ENCODE peak calls at places on chromosome 9, in five cellular contexts. F, N, A, J and K are unnamed samples. For H3K4me1, the result is how much of the 10 kb centered on the place peaks cover.

GRCh38 chr9:13971910-13972655 is 341.9 kb downstream of the NFIB start:
- DNase-seq in F (peak), N (no peak), A (no peak), J (no peak), K (no peak)

GRCh38 chr9:99134893-99135341 is 30.0 kb downstream of the TGFBR1 start:
- DNase-seq in F (no peak), N (no peak), A (no peak), J (no peak), K (no peak)

GRCh38 chr9:37650873-37651768 is at the start of gene FRMPD1:
- DNase-seq in F (peak), N (peak), A (peak), J (peak), K (peak)

GRCh38 chr9:111232997-111233790 is 96.8 kb downstream of the OR2K2 start:
- DNase-seq in F (no peak), N (no peak), A (no peak), J (no peak), K (peak)

GRCh38 chr9:16485575-16486321 is 384.7 kb downstream of the BNC2 start:
- DNase-seq in F (no peak), N (no peak), A (no peak), J (no peak), K (peak)

GRCh38 chr9:119689879-119690278 is 320.6 kb upstream of the BRINP1 start:
- DNase-seq in F (peak), N (peak), A (no peak), J (no peak), K (peak)

GRCh38 chr9:133427658-133428348 is 5.6 kb downstream of the ADAMTS13 start:
- DNase-seq in F (no peak), N (no peak), A (no peak), J (no peak), K (no peak)

GRCh38 chr9:87083986-87084385 is 136.7 kb upstream of the GAS1 start:
- DNase-seq in F (no peak), N (no peak), A (no peak), J (no peak), K (no peak)

GRCh38 chr9:68500457-68501158 is 40.1 kb downstream of the TMEM252 start:
- DNase-seq in F (no peak), N (no peak), A (no peak), J (no peak), K (no peak)

GRCh38 chr9:7536310-7536939 is 263.2 kb downstream of the DMAC1 start:
- DNase-seq in F (peak), N (peak), A (no peak), J (no peak), K (peak)

GRCh38 chr9:130626249-130626982 is 38.0 kb upstream of the PRDM12 start:
- DNase-seq in F (peak), N (no peak), A (no peak), J (no peak), K (peak)

GRCh38 chr9:133003671-133004090 is 25.2 kb downstream of the GFI1B start:
- DNase-seq in F (no peak), N (no peak), A (peak), J (no peak), K (peak)

GRCh38 chr9:90895786-90896185 is 94.2 kb downstream of the SYK start:
- DNase-seq in F (no peak), N (no peak), A (no peak), J (no peak), K (no peak)

GRCh38 chr9:93599571-93600403 is 23.4 kb downstream of the PHF2 start:
- DNase-seq in F (no peak), N (no peak), A (no peak), J (no peak), K (no peak)

GRCh38 chr9:81604306-81605153 is 84.8 kb downstream of the TLE1 start:
- DNase-seq in F (no peak), N (no peak), A (no peak), J (no peak), K (no peak)

GRCh38 chr9:16671591-16672137 is 198.8 kb downstream of the BNC2 start:
- DNase-seq in F (no peak), N (no peak), A (no peak), J (no peak), K (no peak)

GRCh38 chr9:6827370-6827949 is 69.7 kb downstream of the KDM4C start:
- DNase-seq in F (peak), N (peak), A (no peak), J (no peak), K (peak)

GRCh38 chr9:96047741-96048115 is 172.2 kb downstream of the ERCC6L2 start:
- DNase-seq in F (peak), N (no peak), A (no peak), J (no peak), K (peak)

DNA sequence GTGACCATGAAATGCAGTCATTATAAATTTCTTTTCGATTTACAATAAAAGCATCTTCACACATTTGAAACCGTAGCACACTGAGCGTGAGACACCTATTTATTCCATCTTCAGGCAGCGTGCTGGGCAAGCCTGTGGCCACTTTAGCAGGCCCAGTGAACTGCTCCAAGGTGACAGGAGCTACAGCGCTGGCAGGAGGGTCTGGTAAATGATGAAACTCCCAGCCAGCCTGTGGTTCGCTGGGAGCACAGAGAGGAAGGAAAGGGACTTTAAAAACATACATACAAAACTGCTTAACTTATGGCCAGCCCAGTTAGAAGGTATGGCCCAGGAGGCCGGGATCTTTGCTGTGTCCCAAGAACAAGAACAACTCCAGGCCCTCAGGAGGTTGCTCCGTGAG is 5.1 kb downstream of the RAPGEF1 start:
- DNase-seq in F (no peak), N (no peak), A (no peak), J (no peak), K (no peak)
- H3K4me1 ChIP-seq in F (under half), N (under half), A (half or more), J (half or more), K (under half)

GRCh38 chr9:108680946-108681345 is 174.8 kb downstream of the ACTL7B start:
- DNase-seq in F (no peak), N (no peak), A (no peak), J (no peak), K (no peak)
- TF ChIP-seq CTCF in F (no peak), N (no peak), A (no peak), J (no peak), K (no peak)

GRCh38 chr9:137308102-137308619 is 6.1 kb upstream of the NRARP start:
- DNase-seq in F (peak), N (no peak), A (peak), J (no peak), K (peak)

GRCh38 chr9:137305788-137306545 is 3.9 kb upstream of the NRARP start:
- DNase-seq in F (peak), N (no peak), A (peak), J (no peak), K (peak)

GRCh38 chr9:137309368-137310189 is 7.5 kb upstream of the NRARP start:
- DNase-seq in F (no peak), N (no peak), A (peak), J (no peak), K (peak)

GRCh38 chr9:137306546-137307254 is 4.6 kb upstream of the NRARP start:
- DNase-seq in F (no peak), N (no peak), A (peak), J (no peak), K (no peak)

GRCh38 chr9:137307255-137308101 is 5.4 kb upstream of the NRARP start:
- DNase-seq in F (peak), N (no peak), A (peak), J (no peak), K (peak)
- H3K4me1 ChIP-seq in F (under half), N (under half), A (under half), J (under half), K (half or more)

GRCh38 chr9:113998529-113999255 is 79.4 kb downstream of the AMBP start:
- DNase-seq in F (no peak), N (peak), A (peak), J (no peak), K (peak)
- TF ChIP-seq CTCF in F (peak), N (peak), A (no peak), J (no peak), K (peak)

GRCh38 chr9:136112541-136112940 is 6.1 kb downstream of the TMEM250 start:
- DNase-seq in F (no peak), N (no peak), A (no peak), J (no peak), K (no peak)

GRCh38 chr9:136109351-136110081 is 9.2 kb downstream of the TMEM250 start:
- DNase-seq in F (peak), N (peak), A (peak), J (peak), K (peak)

GRCh38 chr9:136111910-136112309 is 6.8 kb downstream of the TMEM250 start:
- DNase-seq in F (no peak), N (no peak), A (no peak), J (no peak), K (no peak)

GRCh38 chr9:136110082-136111061 is 8.3 kb downstream of the TMEM250 start:
- DNase-seq in F (no peak), N (no peak), A (no peak), J (no peak), K (peak)

DNA sequence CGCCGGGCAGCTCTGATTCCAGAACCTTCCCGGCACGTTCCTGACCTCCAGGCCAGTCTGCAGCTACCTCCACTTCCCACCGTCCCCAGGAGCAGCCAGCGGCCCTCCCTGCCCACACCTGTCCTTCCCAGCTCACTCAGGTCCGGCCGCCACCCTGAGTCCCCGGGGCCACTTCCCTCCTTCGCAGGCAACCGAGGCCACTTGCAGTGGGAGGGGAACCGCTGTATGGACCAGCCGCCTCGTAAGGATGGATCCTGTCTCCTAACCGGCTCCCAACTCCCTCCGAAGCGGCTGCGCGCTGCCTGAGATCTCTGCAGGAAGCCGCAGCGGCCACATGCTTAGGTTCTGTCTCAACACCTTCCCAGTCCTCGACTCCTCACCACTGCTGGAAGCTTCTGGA is 7.5 kb downstream of the TMEM250 start:
- DNase-seq in F (no peak), N (no peak), A (no peak), J (no peak), K (no peak)
- H3K4me1 ChIP-seq in F (under half), N (under half), A (under half), J (under half), K (under half)

DNA sequence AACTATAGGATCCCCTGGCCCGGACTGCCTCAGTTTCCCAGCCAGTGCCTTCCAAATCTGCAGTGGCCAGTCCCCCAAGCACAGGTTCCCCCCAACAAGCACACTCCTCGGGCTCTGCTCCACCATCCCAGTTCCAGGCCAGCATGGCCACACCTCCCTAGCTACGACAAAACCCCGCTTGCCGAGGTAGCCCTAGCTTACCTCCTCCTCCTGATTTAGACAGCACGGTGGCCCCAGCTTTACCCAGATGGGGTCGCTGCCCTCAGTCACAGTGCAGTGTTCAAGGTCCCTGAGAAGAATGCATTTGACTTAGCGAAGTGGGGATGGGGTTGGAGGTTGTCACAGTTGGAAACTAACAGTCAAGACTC is 40.8 kb upstream of the GARNL3 start:
- DNase-seq in F (peak), N (no peak), A (no peak), J (no peak), K (no peak)
- TF ChIP-seq CTCF in F (no peak), N (no peak), A (no peak), J (no peak), K (no peak)

GRCh38 chr9:136531186-136531903 is 14.5 kb downstream of the NOTCH1 start:
- DNase-seq in F (no peak), N (no peak), A (no peak), J (no peak), K (no peak)
- H3K4me1 ChIP-seq in F (under half), N (under half), A (under half), J (half or more), K (under half)

GRCh38 chr9:128640626-128641025 is 16.0 kb downstream of the DYNC2I2 start:
- DNase-seq in F (no peak), N (no peak), A (no peak), J (no peak), K (no peak)

GRCh38 chr9:128637656-128638055 is 19.0 kb downstream of the DYNC2I2 start:
- DNase-seq in F (no peak), N (no peak), A (no peak), J (no peak), K (no peak)

GRCh38 chr9:128644452-128644851 is 12.2 kb downstream of the DYNC2I2 start:
- DNase-seq in F (no peak), N (no peak), A (no peak), J (no peak), K (no peak)

GRCh38 chr9:128638580-128638979 is 18.1 kb downstream of the DYNC2I2 start:
- DNase-seq in F (no peak), N (no peak), A (no peak), J (no peak), K (no peak)

DNA sequence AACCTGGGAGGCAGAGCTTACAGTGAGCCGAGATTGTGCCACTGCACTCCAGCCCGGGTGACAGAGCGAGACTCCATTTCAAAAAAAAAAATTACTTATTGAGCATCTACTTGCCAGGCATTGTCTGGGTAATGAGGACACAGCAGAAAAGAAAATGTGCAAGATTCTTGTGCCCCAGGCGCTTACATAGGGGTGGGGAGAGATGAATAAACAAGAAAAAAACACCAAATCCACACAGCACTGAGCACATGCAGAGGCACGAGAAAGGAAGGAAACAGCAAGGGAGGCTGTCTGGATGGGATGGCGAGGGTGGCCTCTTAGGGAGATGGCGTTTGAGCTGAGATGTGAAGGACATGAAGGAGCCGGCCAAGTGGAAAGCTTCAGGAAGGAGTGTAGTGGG is 14.0 kb downstream of the DYNC2I2 start:
- DNase-seq in F (no peak), N (no peak), A (no peak), J (no peak), K (no peak)
- TF ChIP-seq CTCF in F (no peak), N (no peak), A (no peak), J (no peak), K (no peak)

DNA sequence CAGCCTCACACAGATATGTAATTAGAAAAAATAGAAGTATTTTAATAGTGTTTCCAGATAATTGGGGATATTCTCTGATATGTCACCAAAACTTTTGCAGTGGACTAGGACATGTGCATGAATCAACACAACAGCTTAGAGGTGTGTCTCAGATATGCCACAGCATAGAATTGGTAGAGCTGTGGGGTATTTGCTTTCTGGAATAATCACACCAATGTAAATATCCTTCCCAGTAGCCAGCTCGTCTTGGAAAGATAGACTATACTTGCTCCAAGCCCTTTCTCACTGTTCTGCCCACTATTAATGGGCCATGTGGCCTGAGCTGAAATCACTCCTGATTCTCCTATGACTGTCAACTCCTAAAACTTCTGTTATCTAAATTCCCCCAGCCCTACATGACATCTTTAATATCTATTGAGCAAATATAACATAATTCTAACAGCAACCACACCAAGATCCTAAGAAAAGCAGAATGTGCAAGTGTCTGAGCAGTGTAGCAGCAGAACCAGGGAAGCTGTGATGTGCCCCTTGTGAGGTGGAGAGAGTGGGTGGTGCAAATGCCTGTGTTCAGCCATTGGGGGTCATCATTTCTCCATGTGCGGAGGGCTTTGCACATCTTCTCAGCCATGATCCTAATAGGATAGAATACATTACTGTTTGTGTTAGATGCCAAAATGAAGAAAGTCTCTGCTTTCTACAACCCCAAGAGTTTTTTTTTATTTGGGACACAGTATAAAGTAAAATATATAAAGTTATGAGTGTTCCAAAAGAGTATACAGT is 65.0 kb downstream of the MELK start:
- DNase-seq in F (peak), N (peak), A (no peak), J (no peak), K (peak)
- H3K4me1 ChIP-seq in F (under half), N (under half), A (under half), J (under half), K (under half)